ENCODE peak calls at places on chromosomes 6 and 20, in ten cellular contexts. One of them, this sample, is unnamed.

GRCh38 chr20:41654292-41654691 is 36.1 kb upstream of the CHD6 start:
- DNase-seq in uterus: no peak
- DNase-seq in endodermal cell: no peak
- DNase-seq in heart right ventricle: no peak
- DNase-seq in small intestine: peak; percentile 31
- DNase-seq in body of pancreas: peak; percentile 65
- DNase-seq in A549: no peak
- DNase-seq in MM.1S: no peak
- DNase-seq in mammary epithelial cell: no peak
- DNase-seq in GM23248: no peak
- DNase-seq in this sample: no peak

GRCh38 chr6:152295346-152295745 is 341.8 kb downstream of the SYNE1 start:
- DNase-seq in uterus: peak; percentile 45
- DNase-seq in endodermal cell: no peak
- DNase-seq in heart right ventricle: no peak
- DNase-seq in small intestine: no peak
- DNase-seq in body of pancreas: no peak
- DNase-seq in A549: no peak
- DNase-seq in MM.1S: no peak
- DNase-seq in mammary epithelial cell: peak; percentile 18
- DNase-seq in GM23248: peak; percentile 84
- DNase-seq in this sample: no peak

GRCh38 chr6:158284340-158285210 is 27.7 kb upstream of the TULP4 start:
- DNase-seq in uterus: no peak
- DNase-seq in endodermal cell: peak; percentile 66
- DNase-seq in heart right ventricle: no peak
- DNase-seq in small intestine: no peak
- DNase-seq in body of pancreas: no peak
- DNase-seq in A549: peak; percentile 61
- DNase-seq in MM.1S: peak; percentile 74
- DNase-seq in mammary epithelial cell: peak; percentile 9
- DNase-seq in GM23248: peak; percentile 83
- DNase-seq in this sample: no peak

GRCh38 chr20:61728786-61729365 is 336.8 kb downstream of the TAF4 start:
- DNase-seq in uterus: no peak
- DNase-seq in endodermal cell: no peak
- DNase-seq in heart right ventricle: no peak
- DNase-seq in small intestine: no peak
- DNase-seq in body of pancreas: no peak
- DNase-seq in A549: no peak
- DNase-seq in MM.1S: no peak
- DNase-seq in mammary epithelial cell: no peak
- DNase-seq in GM23248: no peak
- DNase-seq in this sample: no peak

GRCh38 chr6:55175078-55175777 is 913 bp downstream of the HCRTR2 start:
- DNase-seq in uterus: no peak
- DNase-seq in endodermal cell: peak; percentile 54
- DNase-seq in heart right ventricle: no peak
- DNase-seq in small intestine: no peak
- DNase-seq in body of pancreas: no peak
- DNase-seq in A549: no peak
- DNase-seq in MM.1S: no peak
- DNase-seq in mammary epithelial cell: no peak
- DNase-seq in GM23248: no peak
- DNase-seq in this sample: no peak

GRCh38 chr20:36847710-36848040 is 28.3 kb upstream of the TLDC2 start:
- DNase-seq in uterus: no peak
- DNase-seq in endodermal cell: no peak
- DNase-seq in heart right ventricle: no peak
- DNase-seq in small intestine: no peak
- DNase-seq in body of pancreas: no peak
- DNase-seq in A549: no peak
- DNase-seq in MM.1S: no peak
- DNase-seq in mammary epithelial cell: no peak
- DNase-seq in GM23248: peak; percentile 76
- DNase-seq in this sample: no peak

GRCh38 chr6:73710470-73710869 is 14.5 kb downstream of the CD109 start:
- DNase-seq in uterus: peak; percentile 30
- DNase-seq in endodermal cell: no peak
- DNase-seq in heart right ventricle: no peak
- DNase-seq in small intestine: no peak
- DNase-seq in body of pancreas: peak; percentile 16
- DNase-seq in A549: no peak
- DNase-seq in MM.1S: no peak
- DNase-seq in mammary epithelial cell: peak; percentile 93
- DNase-seq in GM23248: peak; percentile 40
- DNase-seq in this sample: peak; percentile 92

GRCh38 chr20:52056203-52057062 is 135.1 kb downstream of the ZFP64 start:
- DNase-seq in uterus: no peak
- DNase-seq in endodermal cell: no peak
- DNase-seq in heart right ventricle: no peak
- DNase-seq in small intestine: no peak
- DNase-seq in body of pancreas: no peak
- DNase-seq in A549: peak; percentile 19
- DNase-seq in MM.1S: no peak
- DNase-seq in mammary epithelial cell: peak; percentile 79
- DNase-seq in GM23248: peak; percentile 90
- DNase-seq in this sample: no peak

GRCh38 chr20:44083220-44083933 is 103.6 kb downstream of the JPH2 start:
- DNase-seq in uterus: no peak
- DNase-seq in endodermal cell: no peak
- DNase-seq in heart right ventricle: peak; percentile 63
- DNase-seq in small intestine: no peak
- DNase-seq in body of pancreas: no peak
- DNase-seq in A549: no peak
- DNase-seq in MM.1S: no peak
- DNase-seq in mammary epithelial cell: peak; percentile 35
- DNase-seq in GM23248: peak; percentile 63
- DNase-seq in this sample: peak; percentile 88

GRCh38 chr6:91826128-91826527 is 1239.3 kb upstream of the MAP3K7 start:
- DNase-seq in uterus: no peak
- DNase-seq in endodermal cell: no peak
- DNase-seq in heart right ventricle: no peak
- DNase-seq in small intestine: no peak
- DNase-seq in body of pancreas: no peak
- DNase-seq in A549: no peak
- DNase-seq in MM.1S: no peak
- DNase-seq in mammary epithelial cell: no peak
- DNase-seq in GM23248: no peak
- DNase-seq in this sample: no peak

GRCh38 chr6:53361549-53362031 is 12.8 kb upstream of the ELOVL5 start:
- DNase-seq in uterus: no peak
- DNase-seq in endodermal cell: no peak
- DNase-seq in heart right ventricle: peak; percentile 31
- DNase-seq in small intestine: peak; percentile 27
- DNase-seq in body of pancreas: peak; percentile 53
- DNase-seq in A549: no peak
- DNase-seq in MM.1S: no peak
- DNase-seq in mammary epithelial cell: peak; percentile 77
- DNase-seq in GM23248: peak; percentile 70
- DNase-seq in this sample: no peak

GRCh38 chr6:44235269-44235668 is 11.6 kb upstream of the HSP90AB1 start:
- DNase-seq in uterus: no peak
- DNase-seq in endodermal cell: no peak
- DNase-seq in heart right ventricle: no peak
- DNase-seq in small intestine: no peak
- DNase-seq in body of pancreas: no peak
- DNase-seq in A549: no peak
- DNase-seq in MM.1S: no peak
- DNase-seq in mammary epithelial cell: no peak
- DNase-seq in GM23248: no peak
- DNase-seq in this sample: no peak

GRCh38 chr6:44230034-44230675 is 6.8 kb downstream of the SLC29A1 start:
- DNase-seq in uterus: no peak
- DNase-seq in endodermal cell: no peak
- DNase-seq in heart right ventricle: no peak
- DNase-seq in small intestine: no peak
- DNase-seq in body of pancreas: no peak
- DNase-seq in A549: no peak
- DNase-seq in MM.1S: no peak
- DNase-seq in mammary epithelial cell: no peak
- DNase-seq in GM23248: no peak
- DNase-seq in this sample: no peak

GRCh38 chr6:44233560-44234100 is 10.2 kb downstream of the SLC29A1 start:
- DNase-seq in uterus: no peak
- DNase-seq in endodermal cell: no peak
- DNase-seq in heart right ventricle: no peak
- DNase-seq in small intestine: no peak
- DNase-seq in body of pancreas: no peak
- DNase-seq in A549: no peak
- DNase-seq in MM.1S: no peak
- DNase-seq in mammary epithelial cell: no peak
- DNase-seq in GM23248: no peak
- DNase-seq in this sample: no peak

GRCh38 chr6:44234101-44235090 is 11.0 kb downstream of the SLC29A1 start:
- DNase-seq in uterus: peak; percentile 87
- DNase-seq in endodermal cell: peak; percentile 95
- DNase-seq in heart right ventricle: peak; percentile 89
- DNase-seq in small intestine: peak; percentile 61
- DNase-seq in body of pancreas: peak; percentile 75
- DNase-seq in A549: no peak
- DNase-seq in MM.1S: no peak
- DNase-seq in mammary epithelial cell: peak; percentile 75
- DNase-seq in GM23248: peak; percentile 90
- DNase-seq in this sample: peak; percentile 57

DNA sequence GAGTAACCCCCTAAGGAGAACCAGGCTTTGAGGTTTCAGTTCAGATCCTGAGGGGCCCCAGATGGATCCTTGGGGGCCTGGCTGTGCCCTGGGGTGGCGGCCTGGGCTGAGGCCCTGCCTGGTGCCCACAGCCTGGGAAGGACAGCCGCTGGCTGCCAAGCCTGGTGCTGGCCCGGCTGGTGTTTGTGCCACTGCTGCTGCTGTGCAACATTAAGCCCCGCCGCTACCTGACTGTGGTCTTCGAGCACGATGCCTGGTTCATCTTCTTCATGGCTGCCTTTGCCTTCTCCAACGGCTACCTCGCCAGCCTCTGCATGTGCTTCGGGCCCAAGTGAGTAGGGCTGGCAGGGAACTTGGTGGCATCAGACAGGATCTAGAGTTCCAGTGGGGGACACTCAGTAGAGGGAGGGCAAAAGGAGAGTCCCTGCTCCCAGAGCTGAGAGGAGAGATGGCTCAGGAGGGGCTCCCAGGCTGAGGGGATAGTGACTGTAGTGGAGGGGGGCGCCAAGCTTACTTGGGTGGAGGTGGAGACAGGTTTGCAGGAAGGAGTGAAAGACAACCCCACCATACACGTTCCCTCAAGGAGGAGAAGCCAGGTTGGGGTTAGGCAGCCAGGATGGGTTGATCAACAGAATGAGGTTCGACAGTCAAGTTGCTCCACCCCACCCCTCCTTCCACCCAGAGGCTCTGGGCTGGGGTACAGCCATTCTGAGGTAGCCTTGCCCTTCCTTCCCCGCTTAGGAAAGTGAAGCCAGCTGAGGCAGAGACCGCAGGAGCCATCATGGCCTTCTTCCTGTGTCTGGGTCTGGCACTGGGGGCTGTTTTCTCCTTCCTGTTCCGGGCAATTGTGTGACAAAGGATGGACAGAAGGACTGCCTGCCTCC is 9.5 kb downstream of the SLC29A1 start:
- DNase-seq in uterus: no peak
- DNase-seq in endodermal cell: no peak
- DNase-seq in heart right ventricle: peak; percentile 22
- DNase-seq in small intestine: no peak
- DNase-seq in body of pancreas: no peak
- DNase-seq in A549: no peak
- DNase-seq in MM.1S: no peak
- DNase-seq in mammary epithelial cell: no peak
- DNase-seq in GM23248: no peak
- DNase-seq in this sample: no peak
- H3K4me1 ChIP-seq in uterus: peaks cover 35% of the 10 kb centered on the region
- H3K4me1 ChIP-seq in endodermal cell: peaks cover 11% of the 10 kb centered on the region
- H3K4me1 ChIP-seq in heart right ventricle: peaks cover 55% of the 10 kb centered on the region
- H3K4me1 ChIP-seq in small intestine: peaks cover 4% of the 10 kb centered on the region
- H3K4me1 ChIP-seq in body of pancreas: peaks cover 62% of the 10 kb centered on the region
- H3K4me1 ChIP-seq in A549: peaks cover 32% of the 10 kb centered on the region
- H3K4me1 ChIP-seq in MM.1S: peaks cover 5% of the 10 kb centered on the region
- H3K4me1 ChIP-seq in mammary epithelial cell: peaks cover 63% of the 10 kb centered on the region
- H3K4me1 ChIP-seq in GM23248: peaks cover 43% of the 10 kb centered on the region
- H3K4me1 ChIP-seq in this sample: peaks cover 17% of the 10 kb centered on the region

GRCh38 chr20:10660661-10661060 is 13.1 kb downstream of the JAG1 start:
- DNase-seq in uterus: no peak
- DNase-seq in endodermal cell: peak; percentile 61
- DNase-seq in heart right ventricle: no peak
- DNase-seq in small intestine: no peak
- DNase-seq in body of pancreas: no peak
- DNase-seq in A549: no peak
- DNase-seq in MM.1S: no peak
- DNase-seq in mammary epithelial cell: peak; percentile 66
- DNase-seq in GM23248: peak; percentile 55
- DNase-seq in this sample: no peak
- H3K4me1 ChIP-seq in uterus: peaks cover 24% of the 10 kb centered on the region
- H3K4me1 ChIP-seq in endodermal cell: peaks cover 14% of the 10 kb centered on the region
- H3K4me1 ChIP-seq in heart right ventricle: peaks cover 52% of the 10 kb centered on the region
- H3K4me1 ChIP-seq in small intestine: peaks cover 8% of the 10 kb centered on the region
- H3K4me1 ChIP-seq in body of pancreas: peaks cover 95% of the 10 kb centered on the region
- H3K4me1 ChIP-seq in A549: peaks cover 97% of the 10 kb centered on the region
- H3K4me1 ChIP-seq in MM.1S: no peaks in the 10 kb centered on the region
- H3K4me1 ChIP-seq in mammary epithelial cell: peaks cover 55% of the 10 kb centered on the region
- H3K4me1 ChIP-seq in GM23248: no peaks in the 10 kb centered on the region
- H3K4me1 ChIP-seq in this sample: no peaks in the 10 kb centered on the region

DNA sequence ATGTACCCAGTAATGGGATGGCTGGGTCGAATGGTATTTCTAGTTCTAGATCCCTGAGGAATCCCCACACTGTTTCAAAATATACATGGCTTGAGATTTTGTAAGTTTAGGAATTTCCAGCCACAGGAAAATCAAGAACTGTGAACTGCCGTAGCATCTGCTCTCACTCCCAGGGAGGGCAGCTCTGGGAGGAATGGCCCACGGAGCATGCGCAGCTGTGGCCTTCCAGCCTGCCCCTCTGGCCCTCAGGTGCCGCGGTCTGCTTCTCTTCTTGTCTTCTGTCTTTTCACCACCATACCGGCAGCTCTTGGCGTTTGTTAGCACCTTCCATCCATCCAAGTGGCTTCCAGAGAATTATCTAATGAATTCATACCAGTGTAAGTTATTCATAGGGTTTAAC is 19.9 kb upstream of the EXOC2 start:
- DNase-seq in uterus: no peak
- DNase-seq in endodermal cell: no peak
- DNase-seq in heart right ventricle: no peak
- DNase-seq in small intestine: no peak
- DNase-seq in body of pancreas: peak; percentile 55
- DNase-seq in A549: no peak
- DNase-seq in MM.1S: no peak
- DNase-seq in mammary epithelial cell: no peak
- DNase-seq in GM23248: no peak
- DNase-seq in this sample: no peak
- H3K4me1 ChIP-seq in uterus: no peaks in the 10 kb centered on the region
- H3K4me1 ChIP-seq in endodermal cell: peaks cover 3% of the 10 kb centered on the region
- H3K4me1 ChIP-seq in heart right ventricle: peaks cover 4% of the 10 kb centered on the region
- H3K4me1 ChIP-seq in small intestine: no peaks in the 10 kb centered on the region
- H3K4me1 ChIP-seq in body of pancreas: peaks cover 5% of the 10 kb centered on the region
- H3K4me1 ChIP-seq in A549: no peaks in the 10 kb centered on the region
- H3K4me1 ChIP-seq in MM.1S: peaks cover 5% of the 10 kb centered on the region
- H3K4me1 ChIP-seq in mammary epithelial cell: peaks cover 15% of the 10 kb centered on the region
- H3K4me1 ChIP-seq in GM23248: no peaks in the 10 kb centered on the region
- H3K4me1 ChIP-seq in this sample: no peaks in the 10 kb centered on the region

DNA sequence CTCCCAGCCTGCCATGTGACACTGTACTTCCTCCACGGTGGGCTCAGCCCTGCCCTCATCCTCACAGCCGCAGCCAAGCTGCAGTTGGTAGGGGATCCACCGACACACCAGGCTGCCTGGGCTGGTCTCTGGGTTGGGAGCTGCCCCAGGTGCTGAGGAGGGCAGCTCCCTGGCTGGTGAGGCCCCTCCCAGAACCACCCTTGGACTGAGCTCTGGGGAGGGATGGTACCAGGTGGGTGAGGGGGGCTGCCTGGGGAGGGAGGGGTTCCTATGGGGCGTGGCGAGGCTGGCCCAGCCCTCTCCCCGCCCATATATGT is 183 bp upstream of the TNFRSF6B start:
- DNase-seq in uterus: no peak
- DNase-seq in endodermal cell: peak; percentile 90
- DNase-seq in heart right ventricle: no peak
- DNase-seq in small intestine: peak; percentile 63
- DNase-seq in body of pancreas: peak; percentile 37
- DNase-seq in A549: no peak
- DNase-seq in MM.1S: no peak
- DNase-seq in mammary epithelial cell: peak; percentile 85
- DNase-seq in GM23248: peak; percentile 44
- DNase-seq in this sample: peak; percentile 28
- H3K4me1 ChIP-seq in uterus: peaks cover 8% of the 10 kb centered on the region
- H3K4me1 ChIP-seq in endodermal cell: no peaks in the 10 kb centered on the region
- H3K4me1 ChIP-seq in heart right ventricle: peaks cover 33% of the 10 kb centered on the region
- H3K4me1 ChIP-seq in small intestine: peaks cover 4% of the 10 kb centered on the region
- H3K4me1 ChIP-seq in body of pancreas: peaks cover 37% of the 10 kb centered on the region
- H3K4me1 ChIP-seq in A549: peaks cover 39% of the 10 kb centered on the region
- H3K4me1 ChIP-seq in MM.1S: no peaks in the 10 kb centered on the region
- H3K4me1 ChIP-seq in mammary epithelial cell: peaks cover 70% of the 10 kb centered on the region
- H3K4me1 ChIP-seq in GM23248: peaks cover 24% of the 10 kb centered on the region
- H3K4me1 ChIP-seq in this sample: peaks cover 30% of the 10 kb centered on the region